ENCODE peak calls at places on chromosomes 1 and 21, in seven cellular contexts. One of them, this sample, is unnamed.

GRCh38 chr21:34018185-34018584 is 55.2 kb upstream of the MRPS6 start:
- DNase-seq in OCI-LY7: peak
- DNase-seq in tibial nerve: no peak
- DNase-seq in AG09319: no peak
- DNase-seq in IMR-90: no peak
- DNase-seq in bronchial epithelial cell: no peak
- DNase-seq in BJ: no peak
- DNase-seq in this sample: no peak

GRCh38 chr1:92790867-92791266 is 6.0 kb upstream of the EVI5 start:
- DNase-seq in OCI-LY7: no peak
- DNase-seq in tibial nerve: no peak
- DNase-seq in AG09319: no peak
- DNase-seq in IMR-90: no peak
- DNase-seq in bronchial epithelial cell: no peak
- DNase-seq in BJ: no peak
- DNase-seq in this sample: no peak

GRCh38 chr1:94864821-94865220 is 44.7 kb downstream of the SLC44A3 start:
- DNase-seq in OCI-LY7: no peak
- DNase-seq in tibial nerve: no peak
- DNase-seq in AG09319: no peak
- DNase-seq in IMR-90: peak
- DNase-seq in bronchial epithelial cell: peak
- DNase-seq in BJ: no peak
- DNase-seq in this sample: no peak

GRCh38 chr1:14552246-14552970 is 46.1 kb upstream of the KAZN start:
- DNase-seq in OCI-LY7: no peak
- DNase-seq in tibial nerve: no peak
- DNase-seq in AG09319: no peak
- DNase-seq in IMR-90: no peak
- DNase-seq in bronchial epithelial cell: no peak
- DNase-seq in BJ: no peak
- DNase-seq in this sample: no peak

GRCh38 chr1:203463469-203464062 is 12.0 kb upstream of the PRELP start:
- DNase-seq in OCI-LY7: peak
- DNase-seq in tibial nerve: no peak
- DNase-seq in AG09319: no peak
- DNase-seq in IMR-90: peak
- DNase-seq in bronchial epithelial cell: no peak
- DNase-seq in BJ: no peak
- DNase-seq in this sample: no peak

GRCh38 chr1:153312569-153313186 is at the start of gene PGLYRP3:
- DNase-seq in OCI-LY7: no peak
- DNase-seq in tibial nerve: no peak
- DNase-seq in AG09319: no peak
- DNase-seq in IMR-90: no peak
- DNase-seq in bronchial epithelial cell: peak
- DNase-seq in BJ: no peak
- DNase-seq in this sample: no peak

GRCh38 chr1:228512852-228513243 is 25.7 kb downstream of the RNF187 start:
- DNase-seq in OCI-LY7: no peak
- DNase-seq in tibial nerve: no peak
- DNase-seq in AG09319: no peak
- DNase-seq in IMR-90: no peak
- DNase-seq in bronchial epithelial cell: no peak
- DNase-seq in BJ: no peak
- DNase-seq in this sample: no peak

GRCh38 chr1:31669786-31670582 is 25.3 kb upstream of the PEF1 start:
- DNase-seq in OCI-LY7: peak
- DNase-seq in tibial nerve: peak
- DNase-seq in AG09319: no peak
- DNase-seq in IMR-90: peak
- DNase-seq in bronchial epithelial cell: peak
- DNase-seq in BJ: no peak
- DNase-seq in this sample: no peak

GRCh38 chr1:200731654-200732332 is 6.9 kb upstream of the CAMSAP2 start:
- DNase-seq in OCI-LY7: no peak
- DNase-seq in tibial nerve: no peak
- DNase-seq in AG09319: no peak
- DNase-seq in IMR-90: no peak
- DNase-seq in bronchial epithelial cell: no peak
- DNase-seq in BJ: no peak
- DNase-seq in this sample: no peak

GRCh38 chr1:45622891-45623394 is 911 bp downstream of the CCDC17 start:
- DNase-seq in OCI-LY7: no peak
- DNase-seq in tibial nerve: no peak
- DNase-seq in AG09319: no peak
- DNase-seq in IMR-90: no peak
- DNase-seq in bronchial epithelial cell: no peak
- DNase-seq in BJ: no peak
- DNase-seq in this sample: no peak

GRCh38 chr1:203692565-203693470 is 66.2 kb downstream of the ATP2B4 start:
- DNase-seq in OCI-LY7: no peak
- DNase-seq in tibial nerve: peak
- DNase-seq in AG09319: peak
- DNase-seq in IMR-90: peak
- DNase-seq in bronchial epithelial cell: peak
- DNase-seq in BJ: peak
- DNase-seq in this sample: no peak

DNA sequence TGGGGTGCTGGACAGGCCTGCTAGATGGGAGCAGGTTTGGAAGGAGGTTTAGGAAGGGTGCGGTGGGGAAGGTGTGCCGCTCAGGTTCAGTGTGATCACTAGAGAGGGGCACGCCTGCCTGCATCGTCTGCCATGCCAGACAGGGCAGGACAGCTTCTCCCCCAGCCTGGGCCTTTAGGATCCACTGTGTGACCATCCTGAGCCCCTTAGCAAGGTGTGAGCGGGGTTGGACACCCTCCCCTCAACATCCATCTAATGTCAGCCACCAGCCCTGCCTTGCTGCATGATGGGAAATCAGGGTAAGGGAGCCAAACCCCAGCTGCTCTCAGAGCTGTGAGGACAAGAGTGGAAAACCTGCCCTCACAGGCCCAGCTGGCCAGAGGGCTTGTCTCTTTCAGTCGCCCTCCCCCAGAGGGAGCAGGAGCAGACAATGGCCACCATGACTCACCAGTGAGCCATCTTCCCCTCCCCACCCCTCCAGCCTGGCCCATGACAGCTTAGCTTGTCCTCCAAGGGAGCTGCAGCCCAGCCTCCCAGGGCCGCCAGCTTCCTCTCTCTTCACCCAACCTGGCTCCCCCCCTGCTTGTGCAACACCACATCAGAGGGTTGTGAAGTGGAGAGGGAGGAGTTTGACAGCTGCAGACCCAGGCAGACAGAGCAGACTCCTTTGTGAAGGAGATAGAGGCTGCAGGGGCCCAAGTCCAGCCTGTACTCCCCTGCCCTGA is 37.0 kb downstream of the NUAK2 start:
- DNase-seq in OCI-LY7: peak
- DNase-seq in tibial nerve: peak
- DNase-seq in AG09319: peak
- DNase-seq in IMR-90: peak
- DNase-seq in bronchial epithelial cell: peak
- DNase-seq in BJ: peak
- DNase-seq in this sample: no peak
- TF ChIP-seq CTCF in OCI-LY7: no peak
- TF ChIP-seq CTCF in tibial nerve: no peak
- TF ChIP-seq CTCF in AG09319: peak
- TF ChIP-seq CTCF in IMR-90: peak
- TF ChIP-seq CTCF in bronchial epithelial cell: peak
- TF ChIP-seq CTCF in BJ: peak
- TF ChIP-seq CTCF in this sample: no peak

GRCh38 chr1:90723561-90724108 is 6.5 kb upstream of the BARHL2 start:
- DNase-seq in OCI-LY7: no peak
- DNase-seq in tibial nerve: no peak
- DNase-seq in AG09319: no peak
- DNase-seq in IMR-90: no peak
- DNase-seq in bronchial epithelial cell: no peak
- DNase-seq in BJ: no peak
- DNase-seq in this sample: no peak
- TF ChIP-seq CTCF in OCI-LY7: peak
- TF ChIP-seq CTCF in tibial nerve: no peak
- TF ChIP-seq CTCF in AG09319: peak
- TF ChIP-seq CTCF in IMR-90: no peak
- TF ChIP-seq CTCF in bronchial epithelial cell: no peak
- TF ChIP-seq CTCF in BJ: no peak
- TF ChIP-seq CTCF in this sample: peak

DNA sequence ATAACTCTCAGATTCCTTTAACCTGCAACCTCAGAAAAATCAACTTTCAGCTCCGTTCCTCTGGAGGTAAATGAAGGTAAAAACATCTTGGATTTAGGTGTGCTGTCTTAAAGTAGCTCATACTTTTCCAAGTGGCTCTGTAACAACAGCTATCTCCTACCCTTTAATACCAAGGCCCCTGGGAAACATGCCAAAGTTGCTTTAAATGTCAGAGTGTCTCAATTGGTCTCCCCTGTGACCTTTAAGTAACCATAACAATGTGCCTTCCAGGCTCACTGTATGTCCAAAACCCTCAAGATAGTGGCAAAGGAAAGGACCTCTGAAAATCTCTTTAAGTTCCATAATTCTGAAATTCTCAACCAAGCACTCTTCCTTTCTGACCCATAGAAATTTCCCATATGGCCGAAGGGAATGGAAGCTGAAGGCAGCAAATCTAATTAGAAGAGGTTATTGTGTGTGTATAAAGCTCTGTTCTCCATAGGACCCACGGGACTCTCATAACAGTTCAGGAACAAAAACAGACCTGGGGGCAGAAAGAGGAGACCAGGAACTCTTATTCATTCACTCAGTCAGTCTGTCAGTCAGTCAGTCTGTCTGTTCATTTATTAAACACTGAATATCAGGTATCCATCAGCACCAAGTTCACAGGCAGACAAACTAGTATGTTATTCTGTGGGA is 19.3 kb downstream of the ASTN1 start:
- DNase-seq in OCI-LY7: no peak
- DNase-seq in tibial nerve: no peak
- DNase-seq in AG09319: no peak
- DNase-seq in IMR-90: no peak
- DNase-seq in bronchial epithelial cell: no peak
- DNase-seq in BJ: no peak
- DNase-seq in this sample: no peak
- TF ChIP-seq CTCF in OCI-LY7: no peak
- TF ChIP-seq CTCF in tibial nerve: no peak
- TF ChIP-seq CTCF in AG09319: no peak
- TF ChIP-seq CTCF in IMR-90: no peak
- TF ChIP-seq CTCF in bronchial epithelial cell: no peak
- TF ChIP-seq CTCF in BJ: no peak
- TF ChIP-seq CTCF in this sample: no peak

DNA sequence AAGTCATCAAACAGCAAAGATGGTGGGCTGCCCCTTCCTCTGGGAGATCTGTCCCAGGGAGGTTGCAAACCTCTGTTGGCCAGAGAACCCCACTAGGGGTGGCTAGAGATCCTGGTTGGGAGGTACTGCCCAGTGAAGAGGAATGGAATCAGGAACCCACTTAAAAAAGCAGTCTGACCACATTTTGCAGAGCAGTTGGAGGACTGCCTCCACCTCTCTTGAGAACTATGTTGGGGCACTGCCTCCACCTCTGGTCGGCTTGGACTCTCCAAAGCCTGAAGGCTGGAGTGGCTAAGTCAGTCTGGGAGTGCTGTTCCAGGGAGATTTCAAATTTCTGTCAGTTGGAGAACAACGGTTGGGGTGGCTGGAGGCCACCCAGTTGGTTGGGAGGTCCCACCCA is 58.6 kb downstream of the TNFSF4 start:
- DNase-seq in OCI-LY7: no peak
- DNase-seq in tibial nerve: no peak
- DNase-seq in AG09319: no peak
- DNase-seq in IMR-90: no peak
- DNase-seq in bronchial epithelial cell: no peak
- DNase-seq in BJ: no peak
- DNase-seq in this sample: no peak
- TF ChIP-seq CTCF in OCI-LY7: no peak
- TF ChIP-seq CTCF in tibial nerve: no peak
- TF ChIP-seq CTCF in AG09319: no peak
- TF ChIP-seq CTCF in IMR-90: no peak
- TF ChIP-seq CTCF in bronchial epithelial cell: no peak
- TF ChIP-seq CTCF in BJ: no peak
- TF ChIP-seq CTCF in this sample: no peak

GRCh38 chr1:83860506-83861221 is 138.3 kb downstream of the TTLL7 start:
- DNase-seq in OCI-LY7: peak
- DNase-seq in tibial nerve: peak
- DNase-seq in AG09319: no peak
- DNase-seq in IMR-90: no peak
- DNase-seq in bronchial epithelial cell: peak
- DNase-seq in BJ: no peak
- DNase-seq in this sample: no peak

GRCh38 chr1:83856381-83856780 is 142.6 kb downstream of the TTLL7 start:
- DNase-seq in OCI-LY7: no peak
- DNase-seq in tibial nerve: no peak
- DNase-seq in AG09319: no peak
- DNase-seq in IMR-90: no peak
- DNase-seq in bronchial epithelial cell: no peak
- DNase-seq in BJ: no peak
- DNase-seq in this sample: no peak

GRCh38 chr1:83857705-83858104 is 141.2 kb downstream of the TTLL7 start:
- DNase-seq in OCI-LY7: no peak
- DNase-seq in tibial nerve: no peak
- DNase-seq in AG09319: no peak
- DNase-seq in IMR-90: no peak
- DNase-seq in bronchial epithelial cell: no peak
- DNase-seq in BJ: no peak
- DNase-seq in this sample: no peak

GRCh38 chr1:83854456-83854855 is 144.5 kb downstream of the TTLL7 start:
- DNase-seq in OCI-LY7: no peak
- DNase-seq in tibial nerve: no peak
- DNase-seq in AG09319: no peak
- DNase-seq in IMR-90: no peak
- DNase-seq in bronchial epithelial cell: peak
- DNase-seq in BJ: no peak
- DNase-seq in this sample: no peak

DNA sequence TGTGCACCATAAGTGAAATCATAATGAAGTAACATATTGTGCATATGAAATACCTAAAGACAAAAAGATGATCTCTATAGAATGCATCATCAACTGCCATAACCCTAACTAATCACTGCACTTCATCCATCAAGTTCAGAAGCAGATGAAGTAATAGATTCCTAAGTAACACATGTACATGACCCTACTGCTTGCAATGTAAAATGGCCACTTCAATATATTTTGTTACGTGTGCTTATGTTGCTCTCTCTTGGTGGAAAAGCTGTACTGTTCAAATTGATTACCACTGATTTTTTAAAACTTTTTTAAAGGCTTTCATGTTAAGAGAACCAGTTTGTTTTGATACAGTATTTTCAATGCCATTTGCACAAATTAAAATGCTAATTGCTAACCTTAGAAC is 141.8 kb downstream of the TTLL7 start:
- DNase-seq in OCI-LY7: peak
- DNase-seq in tibial nerve: no peak
- DNase-seq in AG09319: peak
- DNase-seq in IMR-90: peak
- DNase-seq in bronchial epithelial cell: peak
- DNase-seq in BJ: peak
- DNase-seq in this sample: no peak
- TF ChIP-seq CTCF in OCI-LY7: peak
- TF ChIP-seq CTCF in tibial nerve: peak
- TF ChIP-seq CTCF in AG09319: peak
- TF ChIP-seq CTCF in IMR-90: peak
- TF ChIP-seq CTCF in bronchial epithelial cell: no peak
- TF ChIP-seq CTCF in BJ: peak
- TF ChIP-seq CTCF in this sample: peak